ENCODE peak calls at places on chromosomes 6 and 20, in nine cellular contexts. G is anterior cingulate cortex, Z is left colon, O is RWPE1, T is NCI-H1092, L is omental fat pad, K is MG63, W is H7, D is HFFc6. Q is an unnamed sample.

GRCh38 chr6:44297063-44298038 is 15.8 kb downstream of the AARS2 start:
- DNase-seq in W (peak), O (peak), D (no peak), G (no peak), Z (peak), L (no peak), K (peak), T (peak), Q (peak)

GRCh38 chr6:9745966-9746365 is 668.9 kb downstream of the TFAP2A start:
- DNase-seq in W (no peak), O (no peak), Z (no peak), G (no peak), K (no peak), D (peak), T (no peak), L (no peak), Q (no peak)

GRCh38 chr6:4157506-4157905 is 22.1 kb upstream of the ECI2 start:
- DNase-seq in K (no peak), W (no peak), Z (no peak), L (no peak), T (no peak), O (no peak), G (no peak), D (no peak), Q (no peak)

GRCh38 chr6:101666256-101666655 is 272.7 kb downstream of the GRIK2 start:
- DNase-seq in O (peak), T (no peak), D (peak), K (peak), Z (no peak), G (no peak), W (no peak), L (no peak), Q (no peak)

GRCh38 chr20:51452091-51452613 is 90.4 kb downstream of the NFATC2 start:
- DNase-seq in W (no peak), G (no peak), O (no peak), Z (no peak), K (no peak), L (no peak), T (no peak), D (no peak), Q (no peak)

GRCh38 chr6:37698264-37699137 is 818 bp upstream of the MDGA1 start:
- DNase-seq in L (no peak), O (peak), T (peak), G (no peak), K (peak), W (peak), Z (peak), D (peak), Q (peak)

GRCh38 chr6:169380493-169380892 is 126.8 kb upstream of the THBS2 start:
- DNase-seq in K (no peak), L (no peak), Z (no peak), D (no peak), T (no peak), G (no peak), O (no peak), W (no peak), Q (no peak)

GRCh38 chr20:43040427-43040826 is 149.3 kb downstream of the PTPRT start:
- DNase-seq in Z (no peak), G (no peak), T (no peak), W (peak), K (peak), D (no peak), O (peak), L (no peak), Q (peak)

GRCh38 chr20:63394069-63394468 is 32.9 kb upstream of the CHRNA4 start:
- DNase-seq in O (no peak), G (no peak), D (no peak), K (peak), W (peak), Z (no peak), L (no peak), T (no peak), Q (peak)

GRCh38 chr6:168851460-168852103 is 402.1 kb downstream of the THBS2 start:
- DNase-seq in L (no peak), K (no peak), O (no peak), T (no peak), Z (no peak), D (peak), W (no peak), G (no peak), Q (no peak)

GRCh38 chr6:44085219-44085618 is 42.0 kb downstream of the MRPL14 start:
- DNase-seq in D (no peak), T (no peak), Z (no peak), O (no peak), L (no peak), K (no peak), W (no peak), G (no peak), Q (no peak)

GRCh38 chr6:52186480-52186879 is 305 bp downstream of the IL17A start:
- DNase-seq in K (no peak), Z (no peak), O (no peak), L (no peak), W (no peak), G (no peak), T (no peak), D (no peak), Q (no peak)

GRCh38 chr20:37395921-37396519 is 50.1 kb downstream of the SRC start:
- DNase-seq in K (no peak), Z (no peak), W (peak), T (peak), O (no peak), G (no peak), D (no peak), L (no peak), Q (peak)

GRCh38 chr6:52407467-52407866 is 12.7 kb upstream of the EFHC1 start:
- DNase-seq in Z (no peak), G (no peak), L (no peak), O (peak), D (peak), W (peak), K (peak), T (no peak), Q (peak)

GRCh38 chr6:129140571-129140970 is 257.6 kb downstream of the LAMA2 start:
- DNase-seq in Z (no peak), K (peak), D (no peak), T (no peak), L (no peak), G (no peak), O (no peak), W (no peak), Q (no peak)

GRCh38 chr6:167350322-167350721 is 25.4 kb downstream of the TTLL2 start:
- DNase-seq in G (no peak), W (peak), T (no peak), D (no peak), K (no peak), L (no peak), O (no peak), Z (peak), Q (no peak)

GRCh38 chr6:28922841-28923317 is 906 bp downstream of the TRIM27 start:
- DNase-seq in W (peak), Z (peak), L (no peak), O (no peak), D (peak), K (peak), G (peak), T (no peak), Q (peak)

GRCh38 chr20:43982016-43982415 is 67.4 kb downstream of the TOX2 start:
- DNase-seq in K (no peak), W (no peak), D (no peak), T (no peak), L (no peak), G (no peak), Z (no peak), O (no peak), Q (no peak)

GRCh38 chr6:139029470-139030210 is 1.1 kb downstream of the ABRACL start:
- DNase-seq in G (peak), K (peak), W (peak), Z (peak), T (no peak), L (peak), O (peak), D (peak), Q (peak)

GRCh38 chr6:150179030-150179429 is 36.2 kb downstream of the PPP1R14C start:
- DNase-seq in L (no peak), O (no peak), G (no peak), T (no peak), D (no peak), K (no peak), W (no peak), Z (no peak), Q (no peak)

GRCh38 chr20:38357653-38358207 is 11.4 kb downstream of the LBP start:
- DNase-seq in T (no peak), G (no peak), W (no peak), K (peak), D (peak), Z (no peak), O (no peak), L (no peak), Q (no peak)

GRCh38 chr6:125888989-125889656 is 67.4 kb upstream of the HINT3 start:
- DNase-seq in D (peak), Z (no peak), L (no peak), K (no peak), W (peak), O (no peak), G (no peak), T (no peak), Q (peak)

GRCh38 chr6:155328539-155329459 is 14.5 kb upstream of the TFB1M start:
- DNase-seq in Z (peak), K (no peak), T (no peak), G (no peak), O (no peak), L (no peak), D (no peak), W (no peak), Q (no peak)

GRCh38 chr6:16239090-16239797 is 857 bp downstream of the GMPR start:
- DNase-seq in G (peak), K (peak), D (no peak), O (peak), W (peak), L (peak), Z (peak), T (no peak), Q (no peak)

GRCh38 chr20:8339313-8339712 is 207.2 kb downstream of the PLCB1 start:
- DNase-seq in T (no peak), L (no peak), D (no peak), G (no peak), K (no peak), Z (no peak), O (no peak), W (no peak), Q (no peak)

GRCh38 chr6:161476711-161477110 is 202.8 kb upstream of the AGPAT4 start:
- DNase-seq in K (peak), D (no peak), Z (no peak), G (no peak), W (no peak), T (no peak), O (no peak), L (no peak), Q (no peak)

GRCh38 chr20:3702992-3703391 is 9.4 kb downstream of the SIGLEC1 start:
- DNase-seq in T (no peak), D (no peak), Z (no peak), W (no peak), G (no peak), O (no peak), L (no peak), K (no peak), Q (no peak)

GRCh38 chr6:121647905-121648304 is 212.5 kb downstream of the GJA1 start:
- DNase-seq in O (peak), D (peak), T (no peak), K (peak), Z (no peak), G (no peak), W (no peak), L (no peak), Q (no peak)

GRCh38 chr20:47202765-47203667 is 153.5 kb downstream of the ZMYND8 start:
- DNase-seq in K (no peak), W (no peak), T (no peak), O (no peak), G (no peak), D (no peak), Z (no peak), L (no peak), Q (no peak)

GRCh38 chr6:46452312-46452917 is 38.8 kb downstream of the RCAN2 start:
- DNase-seq in G (no peak), K (no peak), L (no peak), W (no peak), Z (no peak), O (no peak), T (no peak), D (no peak), Q (no peak)

GRCh38 chr20:45100563-45101245 is at the start of gene KCNS1:
- DNase-seq in T (no peak), O (no peak), W (peak), G (no peak), D (no peak), L (no peak), Z (peak), K (no peak), Q (peak)

GRCh38 chr20:34750484-34750883 is 46.3 kb downstream of the TP53INP2 start:
- DNase-seq in D (no peak), O (no peak), W (no peak), L (no peak), G (no peak), T (no peak), Z (no peak), K (no peak), Q (no peak)

GRCh38 chr20:24059174-24059573 is 70.6 kb upstream of the GGTLC1 start:
- DNase-seq in Z (no peak), K (no peak), W (peak), D (no peak), O (no peak), G (no peak), L (no peak), T (no peak), Q (no peak)

GRCh38 chr6:32222333-32223230 is 1.3 kb downstream of the NOTCH4 start:
- DNase-seq in W (no peak), D (no peak), K (no peak), L (no peak), O (no peak), G (no peak), Z (no peak), T (no peak), Q (no peak)

GRCh38 chr6:135212020-135212806 is 31.1 kb downstream of the MYB start:
- DNase-seq in Z (no peak), G (no peak), O (peak), K (peak), T (no peak), D (peak), L (no peak), W (no peak), Q (no peak)

GRCh38 chr6:159730277-159730676 is 3.0 kb downstream of the WTAP start:
- DNase-seq in K (no peak), L (no peak), W (no peak), G (no peak), O (no peak), T (no peak), D (no peak), Z (no peak), Q (no peak)